ENCODE peak calls at places on chromosome 2, in seven cellular contexts. One of them, this sample, is unnamed.

GRCh38 chr2:231597014-231597611 is 4.4 kb downstream of the TEX44 start:
- DNase-seq in heart left ventricle: peak; percentile 79
- DNase-seq in breast epithelium: peak; percentile 32
- DNase-seq in A549: no peak
- DNase-seq in stomach: no peak
- DNase-seq in transverse colon: no peak
- DNase-seq in adrenal gland: no peak
- DNase-seq in this sample: no peak

GRCh38 chr2:144628566-144628965 is 108.6 kb upstream of the ZEB2 start:
- DNase-seq in heart left ventricle: no peak
- DNase-seq in A549: no peak
- DNase-seq in transverse colon: no peak
- DNase-seq in stomach: no peak
- DNase-seq in breast epithelium: no peak
- DNase-seq in adrenal gland: no peak
- DNase-seq in this sample: no peak

GRCh38 chr2:235293060-235293459 is 200.8 kb upstream of the AGAP1 start:
- DNase-seq in A549: no peak
- DNase-seq in stomach: no peak
- DNase-seq in adrenal gland: no peak
- DNase-seq in breast epithelium: no peak
- DNase-seq in heart left ventricle: no peak
- DNase-seq in transverse colon: no peak
- DNase-seq in this sample: no peak

GRCh38 chr2:235492850-235493344 is 946 bp upstream of the AGAP1 start:
- DNase-seq in breast epithelium: no peak
- DNase-seq in adrenal gland: no peak
- DNase-seq in stomach: no peak
- DNase-seq in A549: no peak
- DNase-seq in heart left ventricle: no peak
- DNase-seq in transverse colon: no peak
- DNase-seq in this sample: no peak

GRCh38 chr2:154375625-154376020 is 322.9 kb upstream of the KCNJ3 start:
- DNase-seq in heart left ventricle: no peak
- DNase-seq in breast epithelium: no peak
- DNase-seq in A549: peak; percentile 9
- DNase-seq in transverse colon: no peak
- DNase-seq in adrenal gland: no peak
- DNase-seq in stomach: no peak
- DNase-seq in this sample: no peak

GRCh38 chr2:64492272-64492671 is 31.9 kb upstream of the AFTPH start:
- DNase-seq in A549: no peak
- DNase-seq in adrenal gland: no peak
- DNase-seq in breast epithelium: no peak
- DNase-seq in stomach: no peak
- DNase-seq in heart left ventricle: no peak
- DNase-seq in transverse colon: no peak
- DNase-seq in this sample: no peak

GRCh38 chr2:238039151-238039550 is 21.6 kb upstream of the SCLY start:
- DNase-seq in heart left ventricle: no peak
- DNase-seq in adrenal gland: no peak
- DNase-seq in breast epithelium: no peak
- DNase-seq in transverse colon: no peak
- DNase-seq in A549: no peak
- DNase-seq in stomach: no peak
- DNase-seq in this sample: no peak

GRCh38 chr2:20419752-20420151 is 27.1 kb upstream of the RHOB start:
- DNase-seq in adrenal gland: no peak
- DNase-seq in heart left ventricle: no peak
- DNase-seq in breast epithelium: no peak
- DNase-seq in stomach: peak; percentile 9
- DNase-seq in A549: no peak
- DNase-seq in transverse colon: peak; percentile 5
- DNase-seq in this sample: no peak

GRCh38 chr2:11867926-11868325 is 121.5 kb downstream of the LPIN1 start:
- DNase-seq in stomach: no peak
- DNase-seq in transverse colon: no peak
- DNase-seq in adrenal gland: no peak
- DNase-seq in heart left ventricle: no peak
- DNase-seq in breast epithelium: no peak
- DNase-seq in A549: no peak
- DNase-seq in this sample: no peak

GRCh38 chr2:118808429-118808809 is 39.0 kb downstream of the EN1 start:
- DNase-seq in stomach: no peak
- DNase-seq in transverse colon: no peak
- DNase-seq in adrenal gland: no peak
- DNase-seq in breast epithelium: no peak
- DNase-seq in A549: no peak
- DNase-seq in heart left ventricle: no peak
- DNase-seq in this sample: no peak

GRCh38 chr2:25951071-25951547 is 31.2 kb downstream of the KIF3C start:
- DNase-seq in A549: peak; percentile 95
- DNase-seq in transverse colon: peak; percentile 84
- DNase-seq in heart left ventricle: peak; percentile 80
- DNase-seq in adrenal gland: peak; percentile 89
- DNase-seq in breast epithelium: peak; percentile 37
- DNase-seq in stomach: peak; percentile 80
- DNase-seq in this sample: peak; percentile 90

GRCh38 chr2:205868773-205869333 is 186.6 kb downstream of the NRP2 start:
- DNase-seq in breast epithelium: no peak
- DNase-seq in stomach: no peak
- DNase-seq in heart left ventricle: no peak
- DNase-seq in transverse colon: no peak
- DNase-seq in adrenal gland: no peak
- DNase-seq in A549: no peak
- DNase-seq in this sample: no peak

GRCh38 chr2:54590216-54590961 is 133.1 kb upstream of the EML6 start:
- DNase-seq in stomach: no peak
- DNase-seq in transverse colon: no peak
- DNase-seq in breast epithelium: no peak
- DNase-seq in heart left ventricle: no peak
- DNase-seq in A549: no peak
- DNase-seq in adrenal gland: no peak
- DNase-seq in this sample: no peak

GRCh38 chr2:54587439-54588016 is 131.4 kb downstream of the SPTBN1 start:
- DNase-seq in transverse colon: no peak
- DNase-seq in breast epithelium: no peak
- DNase-seq in adrenal gland: no peak
- DNase-seq in stomach: no peak
- DNase-seq in A549: no peak
- DNase-seq in heart left ventricle: no peak
- DNase-seq in this sample: no peak

GRCh38 chr2:54588244-54588899 is 132.2 kb downstream of the SPTBN1 start:
- DNase-seq in transverse colon: no peak
- DNase-seq in heart left ventricle: no peak
- DNase-seq in breast epithelium: no peak
- DNase-seq in stomach: no peak
- DNase-seq in adrenal gland: no peak
- DNase-seq in A549: no peak
- DNase-seq in this sample: no peak

GRCh38 chr2:54589340-54590215 is 133.5 kb downstream of the SPTBN1 start:
- DNase-seq in A549: no peak
- DNase-seq in breast epithelium: no peak
- DNase-seq in stomach: peak; percentile 52
- DNase-seq in transverse colon: peak; percentile 55
- DNase-seq in heart left ventricle: no peak
- DNase-seq in adrenal gland: peak; percentile 49
- DNase-seq in this sample: no peak

GRCh38 chr2:54589038-54589339 is 132.9 kb downstream of the SPTBN1 start:
- DNase-seq in adrenal gland: no peak
- DNase-seq in transverse colon: no peak
- DNase-seq in heart left ventricle: no peak
- DNase-seq in breast epithelium: no peak
- DNase-seq in stomach: no peak
- DNase-seq in A549: no peak
- DNase-seq in this sample: no peak
- H3K4me1 ChIP-seq in adrenal gland: peaks cover 79% of the 10 kb centered on the region
- H3K4me1 ChIP-seq in transverse colon: peaks cover 73% of the 10 kb centered on the region
- H3K4me1 ChIP-seq in heart left ventricle: peaks cover 82% of the 10 kb centered on the region
- H3K4me1 ChIP-seq in breast epithelium: no peaks in the 10 kb centered on the region
- H3K4me1 ChIP-seq in stomach: peaks cover 87% of the 10 kb centered on the region
- H3K4me1 ChIP-seq in A549: peaks cover 78% of the 10 kb centered on the region
- H3K4me1 ChIP-seq in this sample: peaks cover 20% of the 10 kb centered on the region

GRCh38 chr2:175168564-175168945 is 552 bp upstream of the ATF2 start:
- DNase-seq in A549: no peak
- DNase-seq in adrenal gland: no peak
- DNase-seq in transverse colon: no peak
- DNase-seq in heart left ventricle: no peak
- DNase-seq in stomach: no peak
- DNase-seq in breast epithelium: no peak
- DNase-seq in this sample: no peak
- TF ChIP-seq POLR2A in A549: peak; percentile 65
- TF ChIP-seq POLR2A in adrenal gland: peak; percentile 53
- TF ChIP-seq POLR2A in transverse colon: no peak
- TF ChIP-seq POLR2A in heart left ventricle: no peak
- TF ChIP-seq POLR2A in stomach: peak; percentile 8
- TF ChIP-seq POLR2A in breast epithelium: peak; percentile 45
- TF ChIP-seq POLR2A in this sample: peak; percentile 47

DNA sequence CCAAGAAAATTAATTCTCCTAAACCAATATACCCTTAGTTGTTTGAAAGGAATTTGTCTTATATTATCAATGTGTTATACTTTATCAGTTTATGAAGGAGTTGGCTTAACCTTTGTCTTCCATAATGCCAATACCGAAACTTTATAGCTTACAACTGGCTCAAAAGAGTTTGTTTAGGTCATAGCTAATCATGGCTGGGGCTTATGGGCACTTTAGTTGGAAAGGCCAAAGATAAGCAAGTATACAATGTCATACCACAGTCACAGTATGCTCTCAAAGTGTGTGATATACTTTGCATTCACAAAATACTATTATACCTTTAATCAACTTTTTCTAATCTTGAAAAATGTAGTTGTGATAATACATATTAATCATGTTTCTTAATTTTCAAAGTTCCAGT is 2.3 kb downstream of the KLHL41 start:
- DNase-seq in transverse colon: no peak
- DNase-seq in adrenal gland: no peak
- DNase-seq in stomach: no peak
- DNase-seq in breast epithelium: no peak
- DNase-seq in A549: no peak
- DNase-seq in heart left ventricle: no peak
- DNase-seq in this sample: no peak
- H3K4me3 ChIP-seq in transverse colon: no peak overlapping the region
- H3K4me3 ChIP-seq in adrenal gland: no peak overlapping the region
- H3K4me3 ChIP-seq in stomach: no peak overlapping the region
- H3K4me3 ChIP-seq in breast epithelium: no peak overlapping the region
- H3K4me3 ChIP-seq in A549: no peak overlapping the region
- H3K4me3 ChIP-seq in heart left ventricle: peak overlapping the region; percentile 54
- H3K4me3 ChIP-seq in this sample: no peak overlapping the region

DNA sequence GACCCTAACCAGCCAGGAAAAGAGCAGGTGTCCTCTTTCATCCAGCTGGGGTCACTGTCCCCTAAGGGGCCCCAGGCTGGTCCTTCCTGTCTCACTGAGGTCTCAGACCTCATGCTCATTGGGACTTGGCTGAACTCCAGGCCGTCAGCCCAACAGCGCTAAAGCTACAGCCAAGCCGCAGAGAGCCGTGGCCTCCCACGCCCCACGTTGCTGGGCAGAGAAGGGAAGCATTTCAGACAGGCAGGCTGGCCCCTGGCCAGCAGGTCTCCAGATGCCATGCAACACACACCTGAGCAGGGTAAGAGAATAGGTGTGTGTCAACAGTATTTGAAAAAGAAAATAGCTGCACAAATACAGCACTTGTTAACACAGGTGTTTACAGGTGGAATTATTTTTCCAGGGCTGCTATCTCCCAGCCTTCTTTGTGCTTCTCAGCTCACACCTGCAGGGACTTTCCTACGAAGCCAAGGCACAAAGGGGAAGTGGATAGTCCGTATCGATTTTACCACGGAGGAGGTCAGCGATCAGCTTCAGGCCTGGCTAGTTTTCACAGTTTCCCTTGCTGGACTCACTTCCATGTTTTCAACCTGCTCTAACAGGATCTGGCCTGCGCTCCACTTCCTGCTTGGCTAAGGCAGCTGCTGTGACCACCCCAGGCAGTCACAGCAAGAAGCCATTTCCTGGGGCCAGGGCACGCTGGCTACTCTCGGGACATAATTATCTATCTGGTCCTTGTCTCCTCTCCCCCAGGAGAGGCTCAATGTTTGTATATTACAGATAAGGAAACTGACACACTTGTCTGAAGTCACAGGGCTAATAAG is 156.1 kb upstream of the ID2 start:
- DNase-seq in stomach: peak; percentile 93
- DNase-seq in transverse colon: peak; percentile 90
- DNase-seq in A549: no peak
- DNase-seq in heart left ventricle: peak; percentile 84
- DNase-seq in breast epithelium: peak; percentile 85
- DNase-seq in adrenal gland: peak; percentile 77
- DNase-seq in this sample: peak; percentile 88
- H3K4me1 ChIP-seq in stomach: peaks cover 30% of the 10 kb centered on the region
- H3K4me1 ChIP-seq in transverse colon: peaks cover 22% of the 10 kb centered on the region
- H3K4me1 ChIP-seq in A549: no peaks in the 10 kb centered on the region
- H3K4me1 ChIP-seq in heart left ventricle: peaks cover 56% of the 10 kb centered on the region
- H3K4me1 ChIP-seq in breast epithelium: no peaks in the 10 kb centered on the region
- H3K4me1 ChIP-seq in adrenal gland: peaks cover 19% of the 10 kb centered on the region
- H3K4me1 ChIP-seq in this sample: no peaks in the 10 kb centered on the region

GRCh38 chr2:233013650-233014049 is 594 bp upstream of the NGEF start:
- DNase-seq in heart left ventricle: no peak
- DNase-seq in adrenal gland: no peak
- DNase-seq in stomach: no peak
- DNase-seq in breast epithelium: no peak
- DNase-seq in A549: no peak
- DNase-seq in transverse colon: no peak
- DNase-seq in this sample: no peak

GRCh38 chr2:233013027-233013461 is at the start of gene NGEF:
- DNase-seq in transverse colon: peak; percentile 91
- DNase-seq in A549: no peak
- DNase-seq in heart left ventricle: no peak
- DNase-seq in breast epithelium: no peak
- DNase-seq in adrenal gland: no peak
- DNase-seq in stomach: peak; percentile 93
- DNase-seq in this sample: no peak

GRCh38 chr2:233011268-233012190 is 1.5 kb downstream of the NGEF start:
- DNase-seq in transverse colon: no peak
- DNase-seq in A549: no peak
- DNase-seq in heart left ventricle: no peak
- DNase-seq in stomach: peak; percentile 23
- DNase-seq in adrenal gland: no peak
- DNase-seq in breast epithelium: no peak
- DNase-seq in this sample: no peak

GRCh38 chr2:233010569-233011267 is 2.3 kb downstream of the NGEF start:
- DNase-seq in breast epithelium: no peak
- DNase-seq in stomach: no peak
- DNase-seq in heart left ventricle: no peak
- DNase-seq in transverse colon: no peak
- DNase-seq in adrenal gland: no peak
- DNase-seq in A549: no peak
- DNase-seq in this sample: no peak

DNA sequence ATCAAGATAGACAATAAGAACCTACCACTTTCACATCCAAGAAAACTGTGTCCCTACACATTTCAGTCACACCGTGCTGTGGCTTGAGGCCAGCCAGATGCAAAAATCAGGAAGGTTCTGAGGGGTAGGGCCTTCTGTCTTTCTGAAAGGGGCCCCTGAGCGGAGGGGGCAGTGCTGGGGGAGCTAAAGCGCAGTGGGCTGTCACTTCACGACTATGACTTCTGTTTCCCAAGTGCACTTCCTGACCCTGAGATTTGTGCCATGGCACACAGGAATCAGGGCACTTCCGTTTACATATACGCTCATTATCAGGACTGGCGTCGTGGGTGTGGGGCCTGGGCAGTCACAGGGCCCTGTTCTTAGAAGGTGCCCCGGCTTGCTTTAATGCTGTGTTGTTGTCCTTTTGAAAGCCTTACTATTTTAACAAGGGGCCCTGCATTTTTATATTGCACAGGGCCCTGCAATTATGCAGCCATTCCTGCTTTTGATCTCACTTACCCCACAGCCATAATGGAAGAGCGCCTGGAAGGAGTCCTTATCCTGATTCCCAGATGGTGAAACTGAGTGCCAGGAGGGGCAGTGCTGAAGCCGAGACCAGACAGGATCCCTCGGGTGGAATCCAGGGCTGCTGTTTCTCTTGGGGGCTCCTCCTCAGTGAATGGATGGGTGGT is 620 bp downstream of the NGEF start:
- DNase-seq in A549: no peak
- DNase-seq in adrenal gland: no peak
- DNase-seq in heart left ventricle: no peak
- DNase-seq in breast epithelium: no peak
- DNase-seq in stomach: peak; percentile 77
- DNase-seq in transverse colon: peak; percentile 72
- DNase-seq in this sample: no peak
- TF ChIP-seq POLR2A in A549: no peak
- TF ChIP-seq POLR2A in adrenal gland: no peak
- TF ChIP-seq POLR2A in heart left ventricle: no peak
- TF ChIP-seq POLR2A in breast epithelium: no peak
- TF ChIP-seq POLR2A in stomach: no peak
- TF ChIP-seq POLR2A in transverse colon: no peak
- TF ChIP-seq POLR2A in this sample: no peak

This sample was measured in sigmoid colon.